ENCODE peak calls at places on chromosome 22, in seven cellular contexts. G is neuronal stem cell; A is AG04450; F is K562; Y is CD4-positive, alpha-beta T cell; Q is transverse colon; D is brain microvascular endothelial cell. O is an unnamed sample.

GRCh38 chr22:37059876-37060449 is 8.4 kb downstream of the KCTD17 start:
- DNase-seq in G (no peak), A (no peak), F (no peak), Y (no peak), Q (no peak), D (no peak), O (no peak)

GRCh38 chr22:19325296-19325950 is 33.9 kb upstream of the CLTCL1 start:
- DNase-seq in G (no peak), A (no peak), F (no peak), Y (no peak), Q (no peak), D (peak; percentile 25), O (no peak)

GRCh38 chr22:43168416-43169309 is 17.3 kb downstream of the TSPO start:
- DNase-seq in G (no peak), A (no peak), F (no peak), Y (no peak), Q (no peak), D (peak; percentile 55), O (no peak)

GRCh38 chr22:44202261-44202789 is 21.6 kb downstream of the PARVG start:
- DNase-seq in G (no peak), A (peak; percentile 70), F (no peak), Y (no peak), Q (no peak), D (peak; percentile 33), O (no peak)

GRCh38 chr22:22877523-22878210 is 9.9 kb upstream of the IGLL5 start:
- DNase-seq in G (peak; percentile 64), A (peak; percentile 16), F (peak; percentile 99), Y (peak; percentile 81), Q (peak; percentile 76), D (peak; percentile 36), O (peak; percentile 11)

GRCh38 chr22:25822344-25822743 is 80.4 kb downstream of the MYO18B start:
- DNase-seq in G (no peak), A (no peak), F (no peak), Y (no peak), Q (no peak), D (no peak), O (no peak)

GRCh38 chr22:37491559-37492427 is 5.6 kb upstream of the MFNG start:
- DNase-seq in G (no peak), A (no peak), F (no peak), Y (no peak), Q (no peak), D (no peak), O (no peak)

GRCh38 chr22:22745225-22746060 is 101.0 kb downstream of the GGTLC2 start:
- DNase-seq in G (peak; percentile 15), A (no peak), F (peak; percentile 82), Y (no peak), Q (peak; percentile 65), D (peak; percentile 12), O (no peak)

GRCh38 chr22:49999063-49999900 is 13.3 kb downstream of the IL17REL start:
- DNase-seq in G (peak; percentile 45), A (no peak), F (peak; percentile 80), Y (no peak), Q (peak; percentile 37), D (no peak), O (no peak)

GRCh38 chr22:48957987-48958321 is 869.7 kb downstream of the BRD1 start:
- DNase-seq in G (no peak), A (no peak), F (no peak), Y (peak; percentile 6), Q (no peak), D (no peak), O (no peak)

GRCh38 chr22:48960981-48961655 is 866.6 kb downstream of the BRD1 start:
- DNase-seq in G (no peak), A (no peak), F (no peak), Y (peak; percentile 23), Q (peak; percentile 1), D (no peak), O (no peak)

GRCh38 chr22:48960576-48960975 is 867.1 kb downstream of the BRD1 start:
- DNase-seq in G (no peak), A (no peak), F (no peak), Y (no peak), Q (peak; percentile 0), D (no peak), O (no peak)

GRCh38 chr22:48957311-48957986 is 870.2 kb downstream of the BRD1 start:
- DNase-seq in G (no peak), A (no peak), F (no peak), Y (peak; percentile 28), Q (peak; percentile 1), D (no peak), O (no peak)

GRCh38 chr22:48959496-48959895 is 868.2 kb downstream of the BRD1 start:
- DNase-seq in G (no peak), A (no peak), F (no peak), Y (peak; percentile 14), Q (no peak), D (no peak), O (no peak)
- H3K27ac ChIP-seq in G (no peak overlapping the region), A (no peak overlapping the region), F (no peak overlapping the region), Y (no peak overlapping the region), Q (no peak overlapping the region), D (no peak overlapping the region), O (no peak overlapping the region)

GRCh38 chr22:30326704-30327362 is at the start of gene TBC1D10A:
- DNase-seq in G (peak; percentile 89), A (peak; percentile 57), F (peak; percentile 98), Y (peak; percentile 93), Q (peak; percentile 96), D (peak; percentile 68), O (peak; percentile 87)
- H3K27ac ChIP-seq in G (no peak within 1 kb of the TSS), A (peak within 1 kb of the TSS; percentile 58), F (peak within 1 kb of the TSS; percentile 71), Y (peak within 1 kb of the TSS; percentile 63), Q (peak within 1 kb of the TSS; percentile 96), D (peak within 1 kb of the TSS; percentile 77), O (peak within 1 kb of the TSS; percentile 72)

GRCh38 chr22:46589141-46589748 is 30.9 kb upstream of the GRAMD4 start:
- DNase-seq in G (no peak), A (no peak), F (no peak), Y (no peak), Q (no peak), D (no peak), O (no peak)
- H3K27ac ChIP-seq in G (no peak overlapping the region), A (no peak overlapping the region), F (no peak overlapping the region), Y (no peak overlapping the region), Q (no peak overlapping the region), D (no peak overlapping the region), O (no peak overlapping the region)

GRCh38 chr22:47736166-47737034 is 974.0 kb downstream of the TBC1D22A start:
- DNase-seq in G (no peak), A (no peak), F (no peak), Y (no peak), Q (no peak), D (no peak), O (no peak)
- H3K27ac ChIP-seq in G (no peak overlapping the region), A (no peak overlapping the region), F (no peak overlapping the region), Y (no peak overlapping the region), Q (no peak overlapping the region), D (no peak overlapping the region), O (no peak overlapping the region)

GRCh38 chr22:27568265-27568664 is 233.3 kb downstream of the MN1 start:
- DNase-seq in G (no peak), A (no peak), F (no peak), Y (no peak), Q (no peak), D (no peak), O (no peak)
- H3K27ac ChIP-seq in G (no peak overlapping the region), A (no peak overlapping the region), F (no peak overlapping the region), Y (no peak overlapping the region), Q (no peak overlapping the region), D (no peak overlapping the region), O (no peak overlapping the region)

GRCh38 chr22:33984741-33985287 is 64.5 kb upstream of the LARGE1 start:
- DNase-seq in G (no peak), A (no peak), F (no peak), Y (no peak), Q (no peak), D (no peak), O (no peak)
- H3K27ac ChIP-seq in G (no peak overlapping the region), A (no peak overlapping the region), F (no peak overlapping the region), Y (no peak overlapping the region), Q (no peak overlapping the region), D (no peak overlapping the region), O (no peak overlapping the region)

DNA sequence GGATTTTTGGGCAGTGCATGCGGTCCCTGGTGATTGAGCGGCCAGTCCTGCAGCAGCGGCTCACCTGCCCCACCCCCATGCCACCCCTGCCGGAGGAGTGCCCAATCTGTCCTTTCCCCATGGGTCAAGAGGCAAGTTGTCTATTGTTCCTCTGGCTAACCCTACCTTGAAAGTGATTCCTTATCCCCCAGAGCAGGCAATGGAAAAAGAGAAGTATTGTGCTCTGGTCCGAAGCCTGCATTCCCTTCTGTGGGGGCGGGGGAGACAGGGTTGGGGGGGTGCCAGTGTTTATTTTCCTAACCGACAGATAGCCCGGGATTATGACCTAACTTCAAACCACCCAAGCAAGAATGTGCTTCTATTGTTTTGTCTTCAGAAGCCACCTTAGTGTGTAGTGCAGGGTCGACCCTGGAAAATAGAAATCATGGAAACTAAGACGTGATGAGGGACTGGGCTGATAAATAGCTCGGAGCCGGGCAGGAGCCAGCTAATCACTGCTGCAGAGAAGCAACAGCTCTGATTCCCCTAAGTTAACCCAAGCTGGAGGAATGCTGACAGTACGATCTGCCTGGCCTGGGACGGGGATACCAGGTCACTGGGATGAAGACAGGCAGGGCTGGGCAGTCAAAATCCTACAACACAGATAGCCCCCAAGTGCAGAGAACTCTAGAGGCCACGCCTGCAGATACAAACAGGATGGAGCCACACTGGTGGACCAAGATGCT is 38.7 kb upstream of the ATXN10 start:
- DNase-seq in G (no peak), A (no peak), F (no peak), Y (no peak), Q (no peak), D (peak; percentile 5), O (no peak)
- H3K27ac ChIP-seq in G (no peak overlapping the region), A (no peak overlapping the region), F (no peak overlapping the region), Y (no peak overlapping the region), Q (no peak overlapping the region), D (no peak overlapping the region), O (no peak overlapping the region)